ENCODE peak calls at places on chromosomes 11 and 22, in nine cellular contexts. T, S, Y, D, H, B, R, G and N are unnamed samples.

GRCh38 chr11:71420455-71421241 is 27.5 kb downstream of the DHCR7 start:
- DNase-seq in B (peak), S (no peak), H (peak), Y (peak), D (peak), R (peak), T (peak), G (peak), N (peak)

GRCh38 chr22:24951942-24952836 is at the start of gene KIAA1671:
- DNase-seq in Y (peak), D (peak), G (peak), H (peak), T (peak), B (peak), R (peak), S (peak), N (no peak)

GRCh38 chr22:41308544-41308947 is 7.2 kb downstream of the ZC3H7B start:
- DNase-seq in D (no peak), R (no peak), B (no peak), T (no peak), H (no peak), Y (no peak), G (no peak), S (no peak), N (no peak)

GRCh38 chr11:1081601-1082311 is 7.1 kb downstream of the MUC2 start:
- DNase-seq in B (no peak), D (no peak), S (no peak), R (no peak), H (no peak), Y (no peak), T (no peak), G (no peak), N (no peak)

GRCh38 chr11:90213322-90213721 is 9.5 kb downstream of the CHORDC1 start:
- DNase-seq in Y (no peak), S (no peak), D (no peak), H (no peak), T (no peak), B (no peak), G (no peak), R (no peak), N (no peak)

GRCh38 chr11:44885919-44886318 is 64.8 kb downstream of the TP53I11 start:
- DNase-seq in T (no peak), S (no peak), G (no peak), H (no peak), B (no peak), R (no peak), D (no peak), Y (no peak), N (no peak)

GRCh38 chr22:19882446-19883381 is 28.0 kb upstream of the GNB1L start:
- DNase-seq in G (no peak), D (no peak), R (no peak), H (no peak), Y (no peak), T (no peak), B (no peak), S (no peak), N (no peak)

GRCh38 chr11:70311616-70312015 is 41.1 kb downstream of the PPFIA1 start:
- DNase-seq in Y (no peak), R (no peak), H (no peak), T (no peak), S (no peak), D (no peak), B (no peak), G (no peak), N (no peak)

GRCh38 chr11:64378335-64378884 is 19.4 kb downstream of the RPS6KA4 start:
- DNase-seq in Y (peak), R (no peak), D (peak), H (no peak), T (no peak), B (no peak), G (peak), S (no peak), N (no peak)

GRCh38 chr11:94129505-94130335 is 1.1 kb downstream of the PANX1 start:
- DNase-seq in G (peak), Y (no peak), D (peak), R (no peak), T (no peak), H (no peak), B (no peak), S (no peak), N (no peak)

GRCh38 chr11:57323503-57324153 is 1.1 kb downstream of the TNKS1BP1 start:
- DNase-seq in T (no peak), R (no peak), D (peak), B (no peak), Y (peak), S (no peak), H (no peak), G (peak), N (no peak)

GRCh38 chr11:75771646-75772410 is 3.2 kb downstream of the DGAT2 start:
- DNase-seq in H (no peak), R (no peak), Y (peak), T (no peak), S (no peak), B (no peak), G (peak), D (peak), N (peak)

GRCh38 chr11:46065681-46066080 is 55.6 kb downstream of the PHF21A start:
- DNase-seq in Y (no peak), B (no peak), G (no peak), R (no peak), T (no peak), S (no peak), D (no peak), H (no peak), N (no peak)

GRCh38 chr11:111908639-111909305 is 2.8 kb downstream of the CRYAB start:
- DNase-seq in Y (no peak), H (no peak), T (no peak), G (no peak), B (no peak), R (no peak), D (no peak), S (no peak), N (no peak)

GRCh38 chr22:43114958-43115357 is 4.4 kb downstream of the BIK start:
- DNase-seq in G (no peak), H (no peak), R (no peak), S (no peak), D (peak), Y (no peak), B (no peak), T (no peak), N (no peak)

GRCh38 chr22:35893698-35894097 is 134.9 kb downstream of the RBFOX2 start:
- DNase-seq in R (no peak), B (no peak), Y (no peak), S (no peak), H (no peak), G (peak), D (no peak), T (no peak), N (no peak)

GRCh38 chr11:122656631-122657101 is 1.1 kb downstream of the UBASH3B start:
- DNase-seq in H (no peak), Y (peak), S (no peak), D (peak), G (peak), R (peak), T (peak), B (no peak), N (no peak)

GRCh38 chr11:95930948-95931347 is 7.0 kb upstream of the MTMR2 start:
- DNase-seq in D (no peak), R (no peak), H (no peak), T (no peak), S (no peak), Y (no peak), B (no peak), G (no peak), N (no peak)

GRCh38 chr11:46547579-46547978 is 46.2 kb downstream of the AMBRA1 start:
- DNase-seq in G (no peak), T (no peak), H (no peak), S (no peak), B (no peak), R (no peak), D (no peak), Y (no peak), N (no peak)

GRCh38 chr11:75633409-75634011 is 35.3 kb downstream of the MAP6 start:
- DNase-seq in D (peak), S (no peak), T (no peak), Y (no peak), G (no peak), R (no peak), H (no peak), B (no peak), N (no peak)

GRCh38 chr11:59754859-59755700 is at the start of gene STX3:
- DNase-seq in D (peak), G (peak), S (peak), B (no peak), R (peak), Y (peak), H (peak), T (peak), N (no peak)

GRCh38 chr22:48045369-48045768 is 1282.9 kb downstream of the TBC1D22A start:
- DNase-seq in Y (no peak), R (no peak), T (no peak), H (peak), B (no peak), D (no peak), S (no peak), G (no peak), N (no peak)

GRCh38 chr22:25909988-25910387 is 168.0 kb downstream of the MYO18B start:
- DNase-seq in D (no peak), B (no peak), S (no peak), R (no peak), T (no peak), G (no peak), H (no peak), Y (no peak), N (no peak)

GRCh38 chr11:37182036-37182435 is 584.0 kb upstream of the RAG2 start:
- DNase-seq in G (no peak), B (no peak), Y (no peak), S (no peak), R (no peak), D (no peak), T (no peak), H (no peak), N (no peak)

GRCh38 chr22:19497245-19497644 is 17.5 kb downstream of the CDC45 start:
- DNase-seq in B (no peak), R (no peak), S (no peak), G (peak), Y (peak), T (no peak), D (peak), H (no peak), N (peak)

GRCh38 chr11:132631956-132632355 is 900.3 kb downstream of the OPCML start:
- DNase-seq in R (no peak), G (peak), B (no peak), D (no peak), H (no peak), Y (peak), S (no peak), T (no peak), N (no peak)

GRCh38 chr11:72398058-72398758 is 36.1 kb downstream of the CLPB start:
- DNase-seq in R (no peak), H (no peak), B (no peak), Y (no peak), T (no peak), S (no peak), G (no peak), D (peak), N (no peak)

GRCh38 chr11:62393735-62394134 is 25.1 kb upstream of the SCGB1A1 start:
- DNase-seq in G (no peak), D (no peak), Y (no peak), B (no peak), H (no peak), R (no peak), T (no peak), S (no peak), N (no peak)